ENCODE peak calls at places on chromosome 11, in six cellular contexts. One of them, this sample, is unnamed.

GRCh38 chr11:105229257-105229656 is 89.7 kb upstream of the CARD18 start:
- DNase-seq in kidney: no peak
- DNase-seq in nucleus accumbens: no peak
- DNase-seq in T-helper 1 cell: no peak
- DNase-seq in dorsolateral prefrontal cortex: no peak
- DNase-seq in activated CD8-positive, alpha-beta memory T cell treated with anti-CD3 and anti-CD28 coated beads, Interleukin-2, amount 50 U/mL, for 4 hours: no peak
- DNase-seq in this sample: peak; percentile 57

GRCh38 chr11:96187779-96188624 is 155.0 kb downstream of the MAML2 start:
- DNase-seq in dorsolateral prefrontal cortex: no peak
- DNase-seq in kidney: no peak
- DNase-seq in nucleus accumbens: no peak
- DNase-seq in activated CD8-positive, alpha-beta memory T cell treated with anti-CD3 and anti-CD28 coated beads, Interleukin-2, amount 50 U/mL, for 4 hours: no peak
- DNase-seq in T-helper 1 cell: no peak
- DNase-seq in this sample: peak; percentile 84

GRCh38 chr11:129331871-129332274 is 43.8 kb upstream of the BARX2 start:
- DNase-seq in nucleus accumbens: peak; percentile 79
- DNase-seq in T-helper 1 cell: peak; percentile 32
- DNase-seq in activated CD8-positive, alpha-beta memory T cell treated with anti-CD3 and anti-CD28 coated beads, Interleukin-2, amount 50 U/mL, for 4 hours: peak; percentile 69
- DNase-seq in kidney: peak; percentile 88
- DNase-seq in dorsolateral prefrontal cortex: peak; percentile 89
- DNase-seq in this sample: peak; percentile 39

GRCh38 chr11:124841765-124842700 is 23.2 kb upstream of the ROBO3 start:
- DNase-seq in dorsolateral prefrontal cortex: no peak
- DNase-seq in nucleus accumbens: no peak
- DNase-seq in kidney: no peak
- DNase-seq in T-helper 1 cell: no peak
- DNase-seq in activated CD8-positive, alpha-beta memory T cell treated with anti-CD3 and anti-CD28 coated beads, Interleukin-2, amount 50 U/mL, for 4 hours: no peak
- DNase-seq in this sample: no peak

GRCh38 chr11:105144887-105145286 is 5.3 kb upstream of the CARD18 start:
- DNase-seq in nucleus accumbens: no peak
- DNase-seq in T-helper 1 cell: no peak
- DNase-seq in activated CD8-positive, alpha-beta memory T cell treated with anti-CD3 and anti-CD28 coated beads, Interleukin-2, amount 50 U/mL, for 4 hours: no peak
- DNase-seq in dorsolateral prefrontal cortex: no peak
- DNase-seq in kidney: no peak
- DNase-seq in this sample: peak; percentile 40

GRCh38 chr11:24747275-24748251 is 250.7 kb downstream of the LUZP2 start:
- DNase-seq in dorsolateral prefrontal cortex: no peak
- DNase-seq in T-helper 1 cell: no peak
- DNase-seq in kidney: no peak
- DNase-seq in activated CD8-positive, alpha-beta memory T cell treated with anti-CD3 and anti-CD28 coated beads, Interleukin-2, amount 50 U/mL, for 4 hours: no peak
- DNase-seq in nucleus accumbens: no peak
- DNase-seq in this sample: no peak

GRCh38 chr11:83069441-83070043 is 2.2 kb downstream of the RAB30 start:
- DNase-seq in T-helper 1 cell: no peak
- DNase-seq in activated CD8-positive, alpha-beta memory T cell treated with anti-CD3 and anti-CD28 coated beads, Interleukin-2, amount 50 U/mL, for 4 hours: no peak
- DNase-seq in dorsolateral prefrontal cortex: no peak
- DNase-seq in nucleus accumbens: no peak
- DNase-seq in kidney: no peak
- DNase-seq in this sample: no peak

GRCh38 chr11:78927511-78927910 is 352.8 kb upstream of the NARS2 start:
- DNase-seq in kidney: no peak
- DNase-seq in activated CD8-positive, alpha-beta memory T cell treated with anti-CD3 and anti-CD28 coated beads, Interleukin-2, amount 50 U/mL, for 4 hours: no peak
- DNase-seq in nucleus accumbens: no peak
- DNase-seq in dorsolateral prefrontal cortex: no peak
- DNase-seq in T-helper 1 cell: no peak
- DNase-seq in this sample: no peak

This sample was measured in skeletal muscle cell.